ENCODE peak calls at places on chromosomes 4 and X, in four cellular contexts. One of them, this sample, is unnamed.

GRCh38 chr4:103721251-103721650 is 1.5 kb upstream of the TACR3 start:
- DNase-seq in Caki2: no peak
- DNase-seq in fibroblast of villous mesenchyme: no peak
- DNase-seq in stimulated activated CD4-positive, alpha-beta T cell treated with anti-CD3 and anti-CD28 coated beads, TNF-alpha, amount 100 ng/mL, for 24 hours: no peak
- DNase-seq in this sample: no peak

GRCh38 chrX:75086731-75087195 is 69.3 kb downstream of the ABCB7 start:
- DNase-seq in Caki2: no peak
- DNase-seq in stimulated activated CD4-positive, alpha-beta T cell treated with anti-CD3 and anti-CD28 coated beads, TNF-alpha, amount 100 ng/mL, for 24 hours: no peak
- DNase-seq in fibroblast of villous mesenchyme: peak; percentile 26
- DNase-seq in this sample: peak; percentile 28

GRCh38 chrX:40299502-40300118 is 201.9 kb upstream of the BCOR start:
- DNase-seq in Caki2: no peak
- DNase-seq in fibroblast of villous mesenchyme: no peak
- DNase-seq in stimulated activated CD4-positive, alpha-beta T cell treated with anti-CD3 and anti-CD28 coated beads, TNF-alpha, amount 100 ng/mL, for 24 hours: no peak
- DNase-seq in this sample: no peak

GRCh38 chr4:39024311-39024865 is 7.8 kb downstream of the TMEM156 start:
- DNase-seq in Caki2: no peak
- DNase-seq in stimulated activated CD4-positive, alpha-beta T cell treated with anti-CD3 and anti-CD28 coated beads, TNF-alpha, amount 100 ng/mL, for 24 hours: no peak
- DNase-seq in fibroblast of villous mesenchyme: no peak
- DNase-seq in this sample: no peak

GRCh38 chrX:97787849-97788248 is 904.1 kb downstream of the RPA4 start:
- DNase-seq in fibroblast of villous mesenchyme: no peak
- DNase-seq in Caki2: peak; percentile 4
- DNase-seq in stimulated activated CD4-positive, alpha-beta T cell treated with anti-CD3 and anti-CD28 coated beads, TNF-alpha, amount 100 ng/mL, for 24 hours: no peak
- DNase-seq in this sample: no peak

GRCh38 chr4:139184129-139184528 is 7.1 kb upstream of the ELF2 start:
- DNase-seq in fibroblast of villous mesenchyme: peak; percentile 66
- DNase-seq in stimulated activated CD4-positive, alpha-beta T cell treated with anti-CD3 and anti-CD28 coated beads, TNF-alpha, amount 100 ng/mL, for 24 hours: no peak
- DNase-seq in Caki2: no peak
- DNase-seq in this sample: peak; percentile 66

GRCh38 chr4:41146716-41147506 is 67.4 kb downstream of the APBB2 start:
- DNase-seq in stimulated activated CD4-positive, alpha-beta T cell treated with anti-CD3 and anti-CD28 coated beads, TNF-alpha, amount 100 ng/mL, for 24 hours: no peak
- DNase-seq in fibroblast of villous mesenchyme: peak; percentile 56
- DNase-seq in Caki2: no peak
- DNase-seq in this sample: peak; percentile 76

GRCh38 chr4:48027653-48028052 is 11.1 kb downstream of the NIPAL1 start:
- DNase-seq in Caki2: no peak
- DNase-seq in stimulated activated CD4-positive, alpha-beta T cell treated with anti-CD3 and anti-CD28 coated beads, TNF-alpha, amount 100 ng/mL, for 24 hours: no peak
- DNase-seq in fibroblast of villous mesenchyme: no peak
- DNase-seq in this sample: no peak

GRCh38 chr4:153151535-153152452 is 52.4 kb upstream of the TRIM2 start:
- DNase-seq in fibroblast of villous mesenchyme: peak; percentile 33
- DNase-seq in stimulated activated CD4-positive, alpha-beta T cell treated with anti-CD3 and anti-CD28 coated beads, TNF-alpha, amount 100 ng/mL, for 24 hours: no peak
- DNase-seq in Caki2: peak; percentile 45
- DNase-seq in this sample: peak; percentile 66

GRCh38 chr4:6960628-6961027 is 51.0 kb downstream of the TBC1D14 start:
- DNase-seq in fibroblast of villous mesenchyme: no peak
- DNase-seq in Caki2: no peak
- DNase-seq in stimulated activated CD4-positive, alpha-beta T cell treated with anti-CD3 and anti-CD28 coated beads, TNF-alpha, amount 100 ng/mL, for 24 hours: no peak
- DNase-seq in this sample: no peak

GRCh38 chr4:140098481-140099132 is 55.4 kb downstream of the MAML3 start:
- DNase-seq in stimulated activated CD4-positive, alpha-beta T cell treated with anti-CD3 and anti-CD28 coated beads, TNF-alpha, amount 100 ng/mL, for 24 hours: no peak
- DNase-seq in fibroblast of villous mesenchyme: peak; percentile 71
- DNase-seq in Caki2: no peak
- DNase-seq in this sample: peak; percentile 67

GRCh38 chr4:24015782-24016181 is 125.9 kb upstream of the PPARGC1A start:
- DNase-seq in fibroblast of villous mesenchyme: no peak
- DNase-seq in stimulated activated CD4-positive, alpha-beta T cell treated with anti-CD3 and anti-CD28 coated beads, TNF-alpha, amount 100 ng/mL, for 24 hours: no peak
- DNase-seq in Caki2: no peak
- DNase-seq in this sample: no peak

GRCh38 chr4:150007512-150007911 is 70.7 kb upstream of the DCLK2 start:
- DNase-seq in stimulated activated CD4-positive, alpha-beta T cell treated with anti-CD3 and anti-CD28 coated beads, TNF-alpha, amount 100 ng/mL, for 24 hours: no peak
- DNase-seq in fibroblast of villous mesenchyme: no peak
- DNase-seq in Caki2: peak; percentile 56
- DNase-seq in this sample: peak; percentile 51

GRCh38 chrX:78327370-78328048 is at the start of gene CYSLTR1:
- DNase-seq in fibroblast of villous mesenchyme: no peak
- DNase-seq in Caki2: no peak
- DNase-seq in stimulated activated CD4-positive, alpha-beta T cell treated with anti-CD3 and anti-CD28 coated beads, TNF-alpha, amount 100 ng/mL, for 24 hours: no peak
- DNase-seq in this sample: no peak

GRCh38 chr4:24973471-24974251 is 57.1 kb downstream of the LGI2 start:
- DNase-seq in fibroblast of villous mesenchyme: peak; percentile 35
- DNase-seq in Caki2: peak; percentile 91
- DNase-seq in stimulated activated CD4-positive, alpha-beta T cell treated with anti-CD3 and anti-CD28 coated beads, TNF-alpha, amount 100 ng/mL, for 24 hours: no peak
- DNase-seq in this sample: no peak

GRCh38 chr4:165398570-165398969 is 19.8 kb downstream of the CPE start:
- DNase-seq in fibroblast of villous mesenchyme: peak; percentile 37
- DNase-seq in stimulated activated CD4-positive, alpha-beta T cell treated with anti-CD3 and anti-CD28 coated beads, TNF-alpha, amount 100 ng/mL, for 24 hours: no peak
- DNase-seq in Caki2: peak; percentile 21
- DNase-seq in this sample: peak; percentile 73

GRCh38 chrX:19332983-19333382 is 10.7 kb upstream of the PDHA1 start:
- DNase-seq in Caki2: no peak
- DNase-seq in fibroblast of villous mesenchyme: no peak
- DNase-seq in stimulated activated CD4-positive, alpha-beta T cell treated with anti-CD3 and anti-CD28 coated beads, TNF-alpha, amount 100 ng/mL, for 24 hours: no peak
- DNase-seq in this sample: no peak

GRCh38 chr4:7390366-7390765 is 44.4 kb downstream of the PSAPL1 start:
- DNase-seq in stimulated activated CD4-positive, alpha-beta T cell treated with anti-CD3 and anti-CD28 coated beads, TNF-alpha, amount 100 ng/mL, for 24 hours: no peak
- DNase-seq in fibroblast of villous mesenchyme: no peak
- DNase-seq in Caki2: no peak
- DNase-seq in this sample: no peak

GRCh38 chr4:71974681-71975080 is 57.1 kb upstream of the NPFFR2 start:
- DNase-seq in Caki2: peak; percentile 14
- DNase-seq in stimulated activated CD4-positive, alpha-beta T cell treated with anti-CD3 and anti-CD28 coated beads, TNF-alpha, amount 100 ng/mL, for 24 hours: no peak
- DNase-seq in fibroblast of villous mesenchyme: peak; percentile 9
- DNase-seq in this sample: peak; percentile 91

GRCh38 chrX:100883654-100884053 is 9.5 kb upstream of the NOX1 start:
- DNase-seq in fibroblast of villous mesenchyme: no peak
- DNase-seq in stimulated activated CD4-positive, alpha-beta T cell treated with anti-CD3 and anti-CD28 coated beads, TNF-alpha, amount 100 ng/mL, for 24 hours: no peak
- DNase-seq in Caki2: no peak
- DNase-seq in this sample: no peak

GRCh38 chrX:139639253-139639652 is 68.7 kb downstream of the MCF2 start:
- DNase-seq in Caki2: no peak
- DNase-seq in stimulated activated CD4-positive, alpha-beta T cell treated with anti-CD3 and anti-CD28 coated beads, TNF-alpha, amount 100 ng/mL, for 24 hours: no peak
- DNase-seq in fibroblast of villous mesenchyme: no peak
- DNase-seq in this sample: no peak

GRCh38 chr4:169278669-169279068 is 7.9 kb upstream of the SH3RF1 start:
- DNase-seq in Caki2: no peak
- DNase-seq in stimulated activated CD4-positive, alpha-beta T cell treated with anti-CD3 and anti-CD28 coated beads, TNF-alpha, amount 100 ng/mL, for 24 hours: no peak
- DNase-seq in fibroblast of villous mesenchyme: no peak
- DNase-seq in this sample: no peak

GRCh38 chr4:182449960-182450359 is 206.8 kb downstream of the TENM3 start:
- DNase-seq in stimulated activated CD4-positive, alpha-beta T cell treated with anti-CD3 and anti-CD28 coated beads, TNF-alpha, amount 100 ng/mL, for 24 hours: no peak
- DNase-seq in fibroblast of villous mesenchyme: peak; percentile 3
- DNase-seq in Caki2: no peak
- DNase-seq in this sample: peak; percentile 11

GRCh38 chrX:6729581-6729980 is 194.7 kb upstream of the VCX3A start:
- DNase-seq in fibroblast of villous mesenchyme: no peak
- DNase-seq in Caki2: no peak
- DNase-seq in stimulated activated CD4-positive, alpha-beta T cell treated with anti-CD3 and anti-CD28 coated beads, TNF-alpha, amount 100 ng/mL, for 24 hours: no peak
- DNase-seq in this sample: no peak